ENCODE peak calls at places on chromosomes 12 and 14, in nine cellular contexts. C is T-helper 2 cell, O is retina, A is AG10803, K is HEK293T, P is posterior vena cava, E is HFFc6, T is RWPE2, S is pons. Z is an unnamed sample.

GRCh38 chr12:124764451-124764850 is 99.2 kb downstream of the SCARB1 start:
- DNase-seq in E (peak), S (no peak), A (peak), K (no peak), C (no peak), P (peak), O (no peak), T (no peak), Z (no peak)

GRCh38 chr12:55899035-55899434 is 28.7 kb downstream of the PYM1 start:
- DNase-seq in T (no peak), C (no peak), K (no peak), S (no peak), O (no peak), A (peak), E (peak), P (no peak), Z (no peak)

GRCh38 chr14:22512106-22512814 is 76.8 kb downstream of the DAD1 start:
- DNase-seq in C (no peak), T (no peak), P (no peak), E (no peak), K (no peak), S (no peak), A (no peak), O (no peak), Z (no peak)

GRCh38 chr12:32273712-32274111 is 125.6 kb upstream of the FGD4 start:
- DNase-seq in E (no peak), C (no peak), P (no peak), A (no peak), O (no peak), T (no peak), S (no peak), K (no peak), Z (no peak)

GRCh38 chr14:34368115-34368970 is 93.7 kb downstream of the SPTSSA start:
- DNase-seq in K (no peak), S (no peak), T (no peak), E (no peak), C (no peak), O (no peak), P (no peak), A (peak), Z (no peak)

GRCh38 chr12:29286081-29286800 is 94.7 kb downstream of the ERGIC2 start:
- DNase-seq in S (no peak), E (no peak), T (no peak), C (no peak), A (peak), O (no peak), P (no peak), K (no peak), Z (no peak)

GRCh38 chr14:87081004-87081403 is 912.0 kb downstream of the GALC start:
- DNase-seq in T (no peak), P (no peak), E (no peak), A (no peak), C (no peak), S (no peak), O (no peak), K (no peak), Z (no peak)

GRCh38 chr14:101466456-101467180 is 94.7 kb upstream of the DIO3 start:
- DNase-seq in O (no peak), S (no peak), P (peak), A (no peak), K (no peak), E (no peak), C (no peak), T (peak), Z (no peak)

GRCh38 chr14:23910081-23910875 is 43.3 kb upstream of the DHRS4 start:
- DNase-seq in T (no peak), S (peak), K (peak), E (peak), C (no peak), O (peak), A (peak), P (no peak), Z (no peak)

GRCh38 chr14:55249423-55249822 is 21.8 kb upstream of the FBXO34 start:
- DNase-seq in C (no peak), S (no peak), E (peak), A (peak), T (no peak), K (no peak), O (no peak), P (no peak), Z (no peak)

GRCh38 chr14:102605026-102605425 is 12.6 kb downstream of the RCOR1 start:
- DNase-seq in A (no peak), S (no peak), O (no peak), C (no peak), T (no peak), P (no peak), K (no peak), E (peak), Z (no peak)

GRCh38 chr14:37145395-37145794 is 27.0 kb downstream of the SLC25A21 start:
- DNase-seq in C (no peak), S (no peak), E (peak), P (no peak), O (no peak), A (peak), T (no peak), K (no peak), Z (no peak)

GRCh38 chr14:89443002-89443660 is 26.1 kb upstream of the FOXN3 start:
- DNase-seq in T (no peak), E (peak), A (no peak), P (no peak), S (no peak), O (no peak), C (no peak), K (no peak), Z (no peak)

GRCh38 chr14:97873291-97873690 is 1076.1 kb downstream of the VRK1 start:
- DNase-seq in K (no peak), C (no peak), P (no peak), A (no peak), T (no peak), O (no peak), E (no peak), S (no peak), Z (no peak)

GRCh38 chr14:75200451-75200850 is 24.0 kb upstream of the TMED10 start:
- DNase-seq in A (no peak), C (no peak), T (peak), S (no peak), O (no peak), K (no peak), P (no peak), E (no peak), Z (no peak)

GRCh38 chr12:26044007-26044394 is 80.8 kb downstream of the BHLHE41 start:
- DNase-seq in S (no peak), K (no peak), P (no peak), T (no peak), O (no peak), A (peak), E (no peak), C (no peak), Z (no peak)

GRCh38 chr12:62805517-62805916 is 129.4 kb downstream of the PPM1H start:
- DNase-seq in C (no peak), A (no peak), P (no peak), O (no peak), K (no peak), E (no peak), S (no peak), T (no peak), Z (no peak)

GRCh38 chr14:105940534-105941225 is 414.3 kb downstream of the TMEM121 start:
- DNase-seq in K (no peak), P (no peak), A (no peak), S (no peak), E (no peak), T (peak), O (no peak), C (no peak), Z (no peak)

GRCh38 chr14:74207943-74208342 is 31.3 kb upstream of the VSX2 start:
- DNase-seq in C (no peak), P (no peak), A (no peak), E (no peak), K (no peak), S (peak), O (peak), T (no peak), Z (no peak)

GRCh38 chr12:50188280-50188781 is 21.2 kb upstream of the CERS5 start:
- DNase-seq in T (no peak), A (peak), O (no peak), C (no peak), K (no peak), E (peak), P (no peak), S (no peak), Z (no peak)

GRCh38 chr14:22791302-22791701 is 23.9 kb downstream of the SLC7A7 start:
- DNase-seq in S (no peak), E (peak), T (no peak), O (no peak), A (peak), C (no peak), K (no peak), P (no peak), Z (no peak)